ENCODE peak calls at places on chromosomes 16 and 17, in five cellular contexts. B, L, U, E and C are unnamed samples.

GRCh38 chr17:62179525-62180161 is 114.6 kb upstream of the MED13 start:
- DNase-seq in U (peak; percentile 8), B (no peak), E (no peak), L (no peak), C (no peak)

GRCh38 chr17:47286198-47286914 is 32.7 kb downstream of the ITGB3 start:
- DNase-seq in L (no peak), E (no peak), B (no peak), U (no peak), C (no peak)

GRCh38 chr16:3538222-3538621 is 37.4 kb downstream of the CLUAP1 start:
- DNase-seq in U (no peak), E (no peak), L (no peak), B (no peak), C (no peak)

GRCh38 chr17:7380855-7381683 is at the start of gene TNK1:
- DNase-seq in U (peak; percentile 52), L (no peak), B (no peak), E (peak; percentile 86), C (no peak)

GRCh38 chr16:4263504-4264436 is 9.1 kb downstream of the TFAP4 start:
- DNase-seq in U (no peak), E (peak; percentile 59), L (no peak), B (no peak), C (no peak)

GRCh38 chr17:78442648-78443128 is 64.2 kb downstream of the PGS1 start:
- DNase-seq in U (no peak), E (peak; percentile 28), B (no peak), L (peak; percentile 19), C (no peak)

GRCh38 chr16:69798466-69798865 is 36.3 kb downstream of the WWP2 start:
- DNase-seq in L (no peak), E (no peak), U (no peak), B (no peak), C (no peak)

GRCh38 chr17:2344528-2344927 is 7.2 kb downstream of the SGSM2 start:
- DNase-seq in L (no peak), B (no peak), U (no peak), E (no peak), C (no peak)

GRCh38 chr16:11235703-11235991 is 20.4 kb downstream of the SOCS1 start:
- DNase-seq in L (no peak), E (peak; percentile 75), B (no peak), U (peak; percentile 45), C (no peak)

GRCh38 chr17:68954146-68954971 is 833 bp downstream of the ABCA8 start:
- DNase-seq in L (no peak), E (no peak), B (no peak), U (no peak), C (no peak)

GRCh38 chr17:36183001-36183810 is 6.8 kb upstream of the TBC1D3B start:
- DNase-seq in U (peak; percentile 16), B (no peak), E (peak; percentile 71), L (no peak), C (no peak)

GRCh38 chr16:55662641-55663040 is 6.9 kb downstream of the SLC6A2 start:
- DNase-seq in U (no peak), E (no peak), B (no peak), L (no peak), C (peak; percentile 41)